ENCODE peak calls at places on chromosome 12, in nine cellular contexts. J, E, C, F, Q, Y, R, Z and H are unnamed samples.

GRCh38 chr12:46483572-46484395 is 111.2 kb upstream of the SLC38A2 start:
- DNase-seq in E (peak; percentile 41), F (peak; percentile 26), Y (no peak), Z (peak; percentile 47), Q (no peak), C (no peak), R (no peak), J (no peak), H (no peak)

GRCh38 chr12:132482771-132483170 is 7.2 kb upstream of the FBRSL1 start:
- DNase-seq in F (no peak), Z (no peak), E (no peak), C (no peak), Y (no peak), J (no peak), R (no peak), Q (no peak), H (no peak)

GRCh38 chr12:5433081-5433839 is 1.4 kb downstream of the NTF3 start:
- DNase-seq in F (peak; percentile 23), Y (no peak), Q (peak; percentile 65), Z (no peak), C (no peak), R (no peak), J (no peak), E (peak; percentile 66), H (no peak)

GRCh38 chr12:49121047-49121696 is 10.0 kb downstream of the TUBA1B start:
- DNase-seq in R (no peak), Y (peak; percentile 75), E (peak; percentile 76), F (peak; percentile 50), Q (peak; percentile 71), Z (peak; percentile 91), C (peak; percentile 26), J (no peak), H (no peak)

GRCh38 chr12:10563966-10564365 is 49.4 kb downstream of the MAGOHB start:
- DNase-seq in E (no peak), J (no peak), Z (no peak), Q (no peak), Y (no peak), C (no peak), R (no peak), F (no peak), H (no peak)

GRCh38 chr12:3119745-3120660 is 42.8 kb downstream of the TSPAN9 start:
- DNase-seq in C (no peak), E (no peak), F (peak; percentile 65), Z (no peak), J (no peak), Y (peak; percentile 32), Q (no peak), R (no peak), H (peak; percentile 83)

GRCh38 chr12:64506955-64507354 is 55.0 kb downstream of the TBK1 start:
- DNase-seq in C (no peak), E (no peak), Q (no peak), F (no peak), Y (no peak), J (no peak), R (no peak), Z (no peak), H (no peak)

GRCh38 chr12:19053999-19054398 is 75.5 kb upstream of the PLEKHA5 start:
- DNase-seq in Q (no peak), E (no peak), J (no peak), Z (no peak), F (no peak), C (no peak), R (no peak), Y (no peak), H (no peak)

GRCh38 chr12:46523863-46524770 is 151.5 kb upstream of the SLC38A2 start:
- DNase-seq in E (peak; percentile 55), C (no peak), Q (no peak), Z (peak; percentile 96), Y (no peak), R (no peak), J (peak; percentile 40), F (peak; percentile 99), H (no peak)

GRCh38 chr12:132027636-132028035 is 77.9 kb downstream of the EP400 start:
- DNase-seq in Z (no peak), J (no peak), Q (no peak), E (no peak), R (no peak), Y (no peak), C (no peak), F (no peak), H (no peak)

GRCh38 chr12:131561891-131562684 is 148.8 kb upstream of the SFSWAP start:
- DNase-seq in C (no peak), Q (no peak), E (no peak), Y (no peak), R (no peak), F (no peak), Z (no peak), J (no peak), H (peak; percentile 29)

GRCh38 chr12:45966486-45966885 is 23.9 kb downstream of the SCAF11 start:
- DNase-seq in Q (no peak), J (no peak), Z (peak; percentile 17), C (no peak), E (no peak), Y (no peak), R (no peak), F (peak; percentile 92), H (no peak)

GRCh38 chr12:772056-772697 is 19.8 kb downstream of the WNK1 start:
- DNase-seq in J (no peak), C (no peak), Y (no peak), F (no peak), E (no peak), Q (no peak), R (no peak), Z (no peak), H (no peak)

GRCh38 chr12:107523760-107524558 is 161.6 kb upstream of the PWP1 start:
- DNase-seq in J (no peak), Y (no peak), E (no peak), Z (no peak), Q (no peak), C (no peak), R (no peak), F (no peak), H (no peak)

GRCh38 chr12:39623919-39624318 is 4.3 kb upstream of the ABCD2 start:
- DNase-seq in Z (no peak), C (no peak), E (no peak), Y (no peak), F (no peak), R (no peak), Q (no peak), J (no peak), H (no peak)

GRCh38 chr12:80938397-80938796 is 663 bp upstream of the LIN7A start:
- DNase-seq in Z (no peak), Q (no peak), F (no peak), J (no peak), C (no peak), Y (no peak), E (no peak), R (no peak), H (no peak)
- H3K4me3 ChIP-seq in Z (no peak overlapping the region), Q (no peak overlapping the region), F (peak overlapping the region; percentile 87), J (no peak overlapping the region), C (no peak overlapping the region), Y (no peak overlapping the region), E (no peak overlapping the region), R (peak overlapping the region; percentile 93), H (no peak overlapping the region)

GRCh38 chr12:83826112-83826511 is 1086.5 kb downstream of the SLC6A15 start:
- DNase-seq in R (no peak), Z (peak; percentile 46), E (peak; percentile 55), Y (no peak), Q (peak; percentile 55), F (no peak), J (no peak), C (peak; percentile 19), H (no peak)

GRCh38 chr12:83827193-83827592 is 1085.4 kb downstream of the SLC6A15 start:
- DNase-seq in C (no peak), Z (no peak), F (no peak), R (no peak), Y (no peak), Q (no peak), E (no peak), J (no peak), H (no peak)

GRCh38 chr12:83821967-83822366 is 1090.6 kb downstream of the SLC6A15 start:
- DNase-seq in Q (no peak), E (no peak), Z (no peak), F (no peak), J (no peak), R (no peak), Y (no peak), C (no peak), H (no peak)

GRCh38 chr12:83827860-83828259 is 1084.7 kb downstream of the SLC6A15 start:
- DNase-seq in J (no peak), C (no peak), Q (peak; percentile 54), R (no peak), E (peak; percentile 7), Y (no peak), Z (peak; percentile 10), F (no peak), H (no peak)

DNA sequence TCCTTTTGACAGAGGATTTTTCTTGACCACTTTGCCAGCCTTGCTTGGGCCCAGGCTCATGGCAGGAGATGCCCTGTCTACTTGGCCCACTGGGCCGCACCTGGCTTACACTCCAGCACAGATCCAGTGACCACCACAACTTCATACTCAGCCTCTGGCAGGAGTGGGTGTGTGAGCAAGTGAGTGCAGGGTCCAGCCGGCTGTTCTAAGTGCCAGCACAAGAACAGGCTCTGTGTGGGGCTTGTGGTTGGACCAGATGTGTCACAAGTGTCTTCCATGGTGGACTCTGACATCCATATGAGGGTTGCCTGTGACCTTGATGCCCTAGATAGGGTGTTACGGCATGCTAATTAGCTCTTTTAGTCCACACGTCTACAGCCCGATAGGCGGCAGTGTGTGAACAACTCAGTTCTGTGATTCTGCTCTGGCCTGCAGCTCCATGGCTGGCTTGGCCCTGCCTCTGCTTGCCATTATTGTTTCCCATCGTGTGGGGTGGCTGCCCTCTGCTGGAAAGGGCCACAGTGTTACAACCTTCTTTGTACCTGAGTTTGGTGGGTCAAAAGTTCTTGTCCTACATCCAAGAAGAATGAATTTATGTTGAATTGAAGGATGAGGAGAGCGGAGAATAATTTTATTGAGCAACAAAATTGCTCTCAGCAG is 1089.1 kb downstream of the SLC6A15 start:
- DNase-seq in F (no peak), Q (peak; percentile 90), E (peak; percentile 78), R (no peak), Y (peak; percentile 38), C (peak; percentile 55), J (no peak), Z (peak; percentile 61), H (no peak)
- TF ChIP-seq CTCF in F (no peak), Q (peak; percentile 84), E (peak; percentile 58), R (peak; percentile 16), Y (peak; percentile 66), C (peak; percentile 70), J (no peak), Z (peak; percentile 41), H (no peak)

DNA sequence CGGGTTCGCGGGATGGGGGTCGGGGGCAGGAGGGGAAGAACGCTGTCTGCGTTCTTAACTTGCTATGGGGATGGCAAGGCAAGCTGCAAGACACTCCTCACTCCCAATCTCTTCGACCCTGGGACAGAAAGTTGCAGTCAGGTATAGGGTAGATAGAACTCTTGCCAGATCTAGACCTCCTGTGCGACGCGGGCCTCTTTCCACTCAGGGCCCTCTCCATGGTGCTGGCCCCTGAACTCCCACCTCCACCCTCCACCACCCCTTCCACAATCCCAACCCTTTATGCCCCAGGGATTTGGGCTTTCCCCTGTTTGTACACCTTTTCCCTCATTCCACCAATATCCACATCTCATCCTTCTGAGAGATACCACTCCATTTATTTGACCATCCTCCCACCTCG is 812 bp downstream of the NABP2 start:
- DNase-seq in C (no peak), Q (peak; percentile 43), Z (no peak), F (no peak), E (no peak), Y (no peak), J (no peak), R (no peak), H (no peak)
- H3K27ac ChIP-seq in C (no peak overlapping the region), Q (no peak overlapping the region), Z (peak overlapping the region; percentile 80), F (peak overlapping the region; percentile 68), E (no peak overlapping the region), Y (no peak overlapping the region), J (peak overlapping the region; percentile 53), R (peak overlapping the region; percentile 57), H (peak overlapping the region; percentile 98)

GRCh38 chr12:50219544-50219943 is 52.4 kb upstream of the CERS5 start:
- DNase-seq in F (no peak), Z (no peak), Q (no peak), J (no peak), C (no peak), Y (no peak), E (no peak), R (no peak), H (no peak)
- H3K4me3 ChIP-seq in F (peak overlapping the region; percentile 97), Z (no peak overlapping the region), Q (no peak overlapping the region), J (no peak overlapping the region), C (peak overlapping the region; percentile 72), Y (no peak overlapping the region), E (no peak overlapping the region), R (no peak overlapping the region), H (peak overlapping the region; percentile 75)